ENCODE peak calls at places on chromosome 16, in ten cellular contexts. W is neural progenitor cell; R is fibroblast of lung; Z is mucosa of descending colon; C is psoas muscle; Y is CD8-positive, alpha-beta T cell; V is fibroblast of villous mesenchyme; A is fibroblast of the aortic adventitia; K is AG10803; X is dorsolateral prefrontal cortex. E is an unnamed sample.

GRCh38 chr16:72996291-72997062 is 51.5 kb downstream of the ZFHX3 start:
- DNase-seq in W (no peak), R (no peak), Z (peak; percentile 34), C (no peak), Y (no peak), V (no peak), A (no peak), K (no peak), X (no peak), E (no peak)

GRCh38 chr16:88475037-88475436 is 22.0 kb downstream of the ZFPM1 start:
- DNase-seq in W (no peak), R (no peak), Z (no peak), C (no peak), Y (no peak), V (no peak), A (no peak), K (no peak), X (no peak), E (no peak)

GRCh38 chr16:8026450-8026849 is 563.9 kb downstream of the TMEM114 start:
- DNase-seq in W (peak; percentile 53), R (no peak), Z (peak; percentile 7), C (no peak), Y (no peak), V (peak; percentile 6), A (no peak), K (no peak), X (no peak), E (no peak)

GRCh38 chr16:1989826-1990335 is at the start of gene SYNGR3:
- DNase-seq in W (peak; percentile 71), R (no peak), Z (no peak), C (no peak), Y (no peak), V (no peak), A (no peak), K (no peak), X (no peak), E (no peak)

GRCh38 chr16:19071811-19072777 is 4.7 kb downstream of the COQ7 start:
- DNase-seq in W (peak; percentile 66), R (peak; percentile 61), Z (peak; percentile 84), C (peak; percentile 25), Y (peak; percentile 53), V (peak; percentile 47), A (peak; percentile 68), K (peak; percentile 54), X (peak; percentile 51), E (peak; percentile 58)

GRCh38 chr16:53962041-53962440 is 258.1 kb downstream of the FTO start:
- DNase-seq in W (no peak), R (no peak), Z (no peak), C (no peak), Y (no peak), V (no peak), A (no peak), K (no peak), X (no peak), E (peak; percentile 33)

GRCh38 chr16:31213877-31214704 is at the start of gene TRIM72:
- DNase-seq in W (no peak), R (no peak), Z (no peak), C (peak; percentile 80), Y (no peak), V (no peak), A (no peak), K (no peak), X (no peak), E (no peak)

GRCh38 chr16:52069866-52070265 is 477.1 kb downstream of the TOX3 start:
- DNase-seq in W (peak; percentile 59), R (peak; percentile 15), Z (no peak), C (no peak), Y (no peak), V (peak; percentile 10), A (no peak), K (peak; percentile 26), X (no peak), E (peak; percentile 11)

GRCh38 chr16:77172964-77173363 is 18.0 kb upstream of the MON1B start:
- DNase-seq in W (no peak), R (no peak), Z (no peak), C (no peak), Y (no peak), V (no peak), A (no peak), K (no peak), X (no peak), E (no peak)

GRCh38 chr16:77171750-77172635 is 19.0 kb upstream of the MON1B start:
- DNase-seq in W (peak; percentile 75), R (peak; percentile 73), Z (peak; percentile 69), C (no peak), Y (no peak), V (peak; percentile 63), A (peak; percentile 76), K (peak; percentile 59), X (no peak), E (peak; percentile 65)

GRCh38 chr16:77170805-77171204 is 20.2 kb upstream of the MON1B start:
- DNase-seq in W (no peak), R (no peak), Z (no peak), C (no peak), Y (no peak), V (no peak), A (no peak), K (no peak), X (no peak), E (no peak)

DNA sequence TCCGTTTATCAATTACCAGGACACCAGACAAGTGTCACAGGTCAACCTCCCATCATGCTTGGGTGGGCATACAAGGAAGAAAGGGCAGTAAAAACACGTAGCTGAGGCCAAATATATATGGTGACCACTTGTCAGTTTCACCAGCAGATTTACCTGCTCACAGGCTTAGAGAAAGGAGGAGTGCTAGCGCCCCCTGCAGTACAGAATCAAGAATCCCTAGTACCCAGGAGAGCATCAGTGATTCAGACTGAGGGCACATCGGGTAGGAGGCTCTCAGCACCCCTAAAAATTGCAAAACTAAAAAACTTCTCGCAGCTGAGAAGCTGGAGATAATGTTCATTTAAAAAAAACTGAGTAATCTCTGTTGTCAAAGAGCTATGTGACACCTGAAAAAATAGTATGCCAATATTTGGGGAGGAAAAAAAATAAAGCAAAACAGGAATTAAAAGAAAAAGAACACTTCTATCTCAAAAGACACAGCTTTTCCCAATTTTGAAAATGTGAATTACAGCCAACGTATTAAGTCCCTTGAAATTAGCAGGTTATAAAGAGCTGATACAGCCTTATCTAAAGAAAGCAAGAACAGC is 21.2 kb upstream of the MON1B start:
- DNase-seq in W (peak; percentile 78), R (peak; percentile 47), Z (peak; percentile 45), C (no peak), Y (no peak), V (peak; percentile 33), A (peak; percentile 43), K (peak; percentile 9), X (peak; percentile 41), E (peak; percentile 12)
- TF ChIP-seq CTCF in W (peak; percentile 95), R (peak; percentile 43), Z (peak; percentile 14), C (peak; percentile 49), Y (peak; percentile 74), V (peak; percentile 78), A (peak; percentile 65), K (peak; percentile 56), X (peak; percentile 60), E (peak; percentile 71)

GRCh38 chr16:4481965-4482364 is 5.8 kb downstream of the HMOX2 start:
- DNase-seq in W (no peak), R (no peak), Z (no peak), C (no peak), Y (no peak), V (no peak), A (no peak), K (no peak), X (no peak), E (no peak)

GRCh38 chr16:4474192-4474961 is at the start of gene NMRAL1:
- DNase-seq in W (peak; percentile 90), R (peak; percentile 89), Z (peak; percentile 91), C (peak; percentile 85), Y (peak; percentile 88), V (peak; percentile 92), A (peak; percentile 89), K (peak; percentile 82), X (peak; percentile 85), E (peak; percentile 91)

GRCh38 chr16:4475880-4476790 is at the start of gene HMOX2:
- DNase-seq in W (peak; percentile 94), R (peak; percentile 87), Z (peak; percentile 95), C (peak; percentile 92), Y (peak; percentile 98), V (peak; percentile 91), A (peak; percentile 87), K (peak; percentile 87), X (peak; percentile 94), E (peak; percentile 91)

GRCh38 chr16:4481526-4481925 is 5.3 kb downstream of the HMOX2 start:
- DNase-seq in W (no peak), R (no peak), Z (no peak), C (no peak), Y (no peak), V (no peak), A (no peak), K (no peak), X (no peak), E (no peak)

DNA sequence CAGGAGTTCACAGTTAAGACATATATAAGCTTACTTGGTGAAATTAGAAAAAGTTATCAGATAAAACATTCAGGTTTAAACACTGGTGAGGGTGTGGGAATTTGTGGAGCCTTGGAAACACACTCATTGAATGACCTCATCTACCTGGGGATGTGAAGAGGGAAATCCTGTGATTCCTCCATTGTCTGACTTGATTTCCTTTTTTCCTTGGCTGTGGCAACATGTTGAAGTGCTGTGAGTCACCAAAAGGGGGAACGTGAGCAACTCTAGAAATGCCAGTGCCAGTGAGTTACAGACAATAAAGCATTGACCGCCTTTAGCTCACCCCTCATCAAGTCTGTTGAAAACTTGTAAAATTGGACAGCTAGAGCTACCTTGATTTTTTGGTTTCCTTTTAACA is 1.8 kb downstream of the HMOX2 start:
- DNase-seq in W (peak; percentile 47), R (peak; percentile 49), Z (no peak), C (no peak), Y (no peak), V (peak; percentile 44), A (peak; percentile 57), K (peak; percentile 53), X (no peak), E (peak; percentile 52)
- H3K4me3 ChIP-seq in W (no peak overlapping the region), R (no peak overlapping the region), Z (no peak overlapping the region), C (peak overlapping the region; percentile 94), Y (peak overlapping the region; percentile 85), V (peak overlapping the region; percentile 92), A (no peak overlapping the region), K (no peak overlapping the region), X (peak overlapping the region; percentile 100), E (no peak overlapping the region)

GRCh38 chr16:85868495-85868894 is 30.5 kb upstream of the IRF8 start:
- DNase-seq in W (no peak), R (no peak), Z (no peak), C (no peak), Y (peak; percentile 15), V (no peak), A (no peak), K (no peak), X (no peak), E (no peak)
- TF ChIP-seq CTCF in W (no peak), R (no peak), Z (no peak), C (no peak), Y (no peak), V (no peak), A (no peak), K (no peak), X (no peak), E (no peak)

GRCh38 chr16:67666538-67667433 is at the start of the genes C16orf86 and ENKD1:
- DNase-seq in W (peak; percentile 96), R (peak; percentile 76), Z (peak; percentile 84), C (peak; percentile 88), Y (peak; percentile 87), V (peak; percentile 80), A (peak; percentile 61), K (peak; percentile 71), X (peak; percentile 87), E (peak; percentile 70)

GRCh38 chr16:67668495-67669157 is 2.0 kb downstream of the C16orf86 start:
- DNase-seq in W (no peak), R (no peak), Z (no peak), C (no peak), Y (no peak), V (no peak), A (no peak), K (no peak), X (no peak), E (no peak)

GRCh38 chr16:67666032-67666537 is 465 bp downstream of the ENKD1 start:
- DNase-seq in W (peak; percentile 79), R (peak; percentile 34), Z (peak; percentile 41), C (peak; percentile 48), Y (no peak), V (peak; percentile 38), A (no peak), K (no peak), X (no peak), E (no peak)

GRCh38 chr16:67667817-67668494 is 1.3 kb downstream of the C16orf86 start:
- DNase-seq in W (peak; percentile 93), R (peak; percentile 91), Z (peak; percentile 83), C (peak; percentile 87), Y (peak; percentile 85), V (peak; percentile 91), A (peak; percentile 91), K (peak; percentile 93), X (peak; percentile 92), E (peak; percentile 90)

DNA sequence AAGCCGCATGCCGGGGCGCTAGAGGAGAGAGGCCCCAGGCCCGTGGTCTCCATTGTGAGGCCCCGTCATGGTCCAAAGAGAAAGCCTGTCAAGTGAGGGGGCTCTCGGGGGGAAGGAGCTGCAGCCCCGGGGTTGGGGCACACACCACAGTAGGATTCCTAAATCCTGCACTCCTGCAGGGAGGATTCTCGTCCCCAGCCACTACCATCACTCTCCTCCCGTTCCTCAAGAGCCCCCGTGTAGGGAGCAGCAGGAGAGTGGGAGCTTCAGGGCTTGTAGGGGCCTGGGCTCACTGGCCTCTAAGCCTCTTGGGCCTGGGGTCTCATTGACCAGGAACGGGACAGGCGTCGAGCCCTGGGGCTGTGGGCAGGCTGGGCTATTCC is 811 bp downstream of the C16orf86 start:
- DNase-seq in W (no peak), R (no peak), Z (no peak), C (no peak), Y (no peak), V (no peak), A (no peak), K (no peak), X (no peak), E (no peak)
- H3K4me3 ChIP-seq in W (peak overlapping the region; percentile 90), R (no peak overlapping the region), Z (no peak overlapping the region), C (peak overlapping the region; percentile 88), Y (peak overlapping the region; percentile 84), V (peak overlapping the region; percentile 73), A (peak overlapping the region; percentile 76), K (peak overlapping the region; percentile 64), X (peak overlapping the region; percentile 77), E (peak overlapping the region; percentile 61)

E was measured in astrocyte of the spinal cord.